ENCODE peak calls at places on chromosomes 1 and 21, in nine cellular contexts. One of them, this sample, is unnamed. For H3K4me1, the result is how much of the 10 kb centered on the place peaks cover.

GRCh38 chr1:22737374-22738068 is 26.9 kb downstream of the EPHB2 start:
- DNase-seq in heart right ventricle: no peak
- DNase-seq in CD4-positive, CD25-positive, alpha-beta regulatory T cell: no peak
- DNase-seq in PC-9: no peak
- DNase-seq in Panc1: no peak
- DNase-seq in CD8-positive, alpha-beta memory T cell: no peak
- DNase-seq in GM23248: no peak
- DNase-seq in body of pancreas: no peak
- DNase-seq in kidney: no peak
- DNase-seq in this sample: no peak

GRCh38 chr1:18882511-18882910 is 19.8 kb downstream of the ALDH4A1 start:
- DNase-seq in GM23248: peak
- DNase-seq in CD4-positive, CD25-positive, alpha-beta regulatory T cell: no peak
- DNase-seq in heart right ventricle: no peak
- DNase-seq in body of pancreas: no peak
- DNase-seq in Panc1: no peak
- DNase-seq in PC-9: no peak
- DNase-seq in CD8-positive, alpha-beta memory T cell: no peak
- DNase-seq in kidney: no peak
- DNase-seq in this sample: no peak

GRCh38 chr1:13702425-13703127 is 2.6 kb downstream of the PRDM2 start:
- DNase-seq in Panc1: no peak
- DNase-seq in GM23248: no peak
- DNase-seq in CD4-positive, CD25-positive, alpha-beta regulatory T cell: peak
- DNase-seq in body of pancreas: no peak
- DNase-seq in heart right ventricle: no peak
- DNase-seq in kidney: no peak
- DNase-seq in CD8-positive, alpha-beta memory T cell: peak
- DNase-seq in PC-9: no peak
- DNase-seq in this sample: peak

GRCh38 chr21:15968911-15969310 is 239.1 kb downstream of the USP25 start:
- DNase-seq in GM23248: no peak
- DNase-seq in PC-9: no peak
- DNase-seq in CD4-positive, CD25-positive, alpha-beta regulatory T cell: no peak
- DNase-seq in kidney: no peak
- DNase-seq in heart right ventricle: no peak
- DNase-seq in CD8-positive, alpha-beta memory T cell: no peak
- DNase-seq in body of pancreas: no peak
- DNase-seq in Panc1: no peak
- DNase-seq in this sample: no peak

GRCh38 chr1:92822907-92823306 is 8.9 kb upstream of the RPL5 start:
- DNase-seq in CD8-positive, alpha-beta memory T cell: no peak
- DNase-seq in heart right ventricle: no peak
- DNase-seq in CD4-positive, CD25-positive, alpha-beta regulatory T cell: no peak
- DNase-seq in PC-9: peak
- DNase-seq in GM23248: peak
- DNase-seq in body of pancreas: no peak
- DNase-seq in Panc1: no peak
- DNase-seq in kidney: no peak
- DNase-seq in this sample: no peak

GRCh38 chr1:93692451-93692861 is 10.8 kb upstream of the BCAR3 start:
- DNase-seq in CD8-positive, alpha-beta memory T cell: no peak
- DNase-seq in CD4-positive, CD25-positive, alpha-beta regulatory T cell: no peak
- DNase-seq in Panc1: no peak
- DNase-seq in PC-9: peak
- DNase-seq in kidney: no peak
- DNase-seq in GM23248: peak
- DNase-seq in body of pancreas: no peak
- DNase-seq in heart right ventricle: no peak
- DNase-seq in this sample: no peak

GRCh38 chr1:56359036-56359435 is 220.3 kb downstream of the PLPP3 start:
- DNase-seq in body of pancreas: no peak
- DNase-seq in Panc1: no peak
- DNase-seq in PC-9: no peak
- DNase-seq in CD4-positive, CD25-positive, alpha-beta regulatory T cell: no peak
- DNase-seq in heart right ventricle: no peak
- DNase-seq in GM23248: no peak
- DNase-seq in CD8-positive, alpha-beta memory T cell: no peak
- DNase-seq in kidney: no peak
- DNase-seq in this sample: no peak

GRCh38 chr1:197606163-197606562 is 169.1 kb downstream of the DENND1B start:
- DNase-seq in CD4-positive, CD25-positive, alpha-beta regulatory T cell: no peak
- DNase-seq in GM23248: no peak
- DNase-seq in body of pancreas: no peak
- DNase-seq in CD8-positive, alpha-beta memory T cell: no peak
- DNase-seq in Panc1: no peak
- DNase-seq in PC-9: no peak
- DNase-seq in kidney: no peak
- DNase-seq in heart right ventricle: no peak
- DNase-seq in this sample: no peak

GRCh38 chr1:18849252-18849651 is 10.2 kb downstream of the TAS1R2 start:
- DNase-seq in Panc1: no peak
- DNase-seq in GM23248: no peak
- DNase-seq in CD8-positive, alpha-beta memory T cell: no peak
- DNase-seq in body of pancreas: no peak
- DNase-seq in heart right ventricle: no peak
- DNase-seq in kidney: peak
- DNase-seq in PC-9: no peak
- DNase-seq in CD4-positive, CD25-positive, alpha-beta regulatory T cell: no peak
- DNase-seq in this sample: no peak

GRCh38 chr1:24805534-24806301 is 60.5 kb downstream of the CLIC4 start:
- DNase-seq in CD8-positive, alpha-beta memory T cell: no peak
- DNase-seq in body of pancreas: peak
- DNase-seq in PC-9: no peak
- DNase-seq in Panc1: no peak
- DNase-seq in heart right ventricle: no peak
- DNase-seq in kidney: no peak
- DNase-seq in CD4-positive, CD25-positive, alpha-beta regulatory T cell: no peak
- DNase-seq in GM23248: peak
- DNase-seq in this sample: no peak

GRCh38 chr21:16563795-16564194 is 834.0 kb downstream of the USP25 start:
- DNase-seq in CD4-positive, CD25-positive, alpha-beta regulatory T cell: no peak
- DNase-seq in heart right ventricle: no peak
- DNase-seq in body of pancreas: peak
- DNase-seq in CD8-positive, alpha-beta memory T cell: no peak
- DNase-seq in GM23248: peak
- DNase-seq in Panc1: no peak
- DNase-seq in PC-9: peak
- DNase-seq in kidney: peak
- DNase-seq in this sample: no peak

GRCh38 chr1:220914283-220915116 is 35.3 kb downstream of the HLX start:
- DNase-seq in GM23248: no peak
- DNase-seq in PC-9: no peak
- DNase-seq in Panc1: no peak
- DNase-seq in body of pancreas: no peak
- DNase-seq in CD8-positive, alpha-beta memory T cell: no peak
- DNase-seq in kidney: no peak
- DNase-seq in heart right ventricle: no peak
- DNase-seq in CD4-positive, CD25-positive, alpha-beta regulatory T cell: no peak
- DNase-seq in this sample: no peak

GRCh38 chr1:69638673-69639072 is 71.0 kb downstream of the LRRC7 start:
- DNase-seq in CD4-positive, CD25-positive, alpha-beta regulatory T cell: no peak
- DNase-seq in body of pancreas: no peak
- DNase-seq in CD8-positive, alpha-beta memory T cell: no peak
- DNase-seq in Panc1: no peak
- DNase-seq in heart right ventricle: no peak
- DNase-seq in PC-9: no peak
- DNase-seq in GM23248: no peak
- DNase-seq in kidney: no peak
- DNase-seq in this sample: no peak

GRCh38 chr1:202578001-202578500 is 132.2 kb downstream of the SYT2 start:
- DNase-seq in Panc1: no peak
- DNase-seq in PC-9: no peak
- DNase-seq in CD4-positive, CD25-positive, alpha-beta regulatory T cell: no peak
- DNase-seq in kidney: no peak
- DNase-seq in GM23248: no peak
- DNase-seq in CD8-positive, alpha-beta memory T cell: no peak
- DNase-seq in body of pancreas: no peak
- DNase-seq in heart right ventricle: no peak
- DNase-seq in this sample: no peak
- H3K4me1 ChIP-seq in Panc1: under half
- H3K4me1 ChIP-seq in PC-9: under half
- H3K4me1 ChIP-seq in CD4-positive, CD25-positive, alpha-beta regulatory T cell: under half
- H3K4me1 ChIP-seq in kidney: under half
- H3K4me1 ChIP-seq in GM23248: half or more
- H3K4me1 ChIP-seq in CD8-positive, alpha-beta memory T cell: under half
- H3K4me1 ChIP-seq in body of pancreas: under half
- H3K4me1 ChIP-seq in heart right ventricle: half or more
- H3K4me1 ChIP-seq in this sample: under half

GRCh38 chr1:38003261-38004250 is 1.8 kb downstream of the FHL3 start:
- DNase-seq in kidney: no peak
- DNase-seq in CD8-positive, alpha-beta memory T cell: no peak
- DNase-seq in Panc1: no peak
- DNase-seq in GM23248: peak
- DNase-seq in PC-9: no peak
- DNase-seq in CD4-positive, CD25-positive, alpha-beta regulatory T cell: no peak
- DNase-seq in heart right ventricle: no peak
- DNase-seq in body of pancreas: no peak
- DNase-seq in this sample: no peak
- H3K4me1 ChIP-seq in kidney: under half
- H3K4me1 ChIP-seq in CD8-positive, alpha-beta memory T cell: under half
- H3K4me1 ChIP-seq in Panc1: under half
- H3K4me1 ChIP-seq in GM23248: half or more
- H3K4me1 ChIP-seq in PC-9: under half
- H3K4me1 ChIP-seq in CD4-positive, CD25-positive, alpha-beta regulatory T cell: under half
- H3K4me1 ChIP-seq in heart right ventricle: half or more
- H3K4me1 ChIP-seq in body of pancreas: under half
- H3K4me1 ChIP-seq in this sample: under half

GRCh38 chr1:29830383-29830782 is 594.1 kb downstream of the PTPRU start:
- DNase-seq in CD4-positive, CD25-positive, alpha-beta regulatory T cell: no peak
- DNase-seq in GM23248: no peak
- DNase-seq in Panc1: no peak
- DNase-seq in PC-9: no peak
- DNase-seq in kidney: no peak
- DNase-seq in body of pancreas: no peak
- DNase-seq in CD8-positive, alpha-beta memory T cell: no peak
- DNase-seq in heart right ventricle: no peak
- DNase-seq in this sample: no peak
- H3K4me1 ChIP-seq in CD4-positive, CD25-positive, alpha-beta regulatory T cell: under half
- H3K4me1 ChIP-seq in GM23248: under half
- H3K4me1 ChIP-seq in Panc1: under half
- H3K4me1 ChIP-seq in PC-9: under half
- H3K4me1 ChIP-seq in kidney: under half
- H3K4me1 ChIP-seq in body of pancreas: under half
- H3K4me1 ChIP-seq in CD8-positive, alpha-beta memory T cell: under half
- H3K4me1 ChIP-seq in heart right ventricle: under half
- H3K4me1 ChIP-seq in this sample: under half

GRCh38 chr1:203518541-203518940 is 24.6 kb downstream of the OPTC start:
- DNase-seq in heart right ventricle: no peak
- DNase-seq in PC-9: no peak
- DNase-seq in CD8-positive, alpha-beta memory T cell: no peak
- DNase-seq in body of pancreas: no peak
- DNase-seq in kidney: no peak
- DNase-seq in Panc1: no peak
- DNase-seq in CD4-positive, CD25-positive, alpha-beta regulatory T cell: no peak
- DNase-seq in GM23248: no peak
- DNase-seq in this sample: no peak

GRCh38 chr1:203519896-203520295 is 25.9 kb downstream of the OPTC start:
- DNase-seq in kidney: no peak
- DNase-seq in CD8-positive, alpha-beta memory T cell: no peak
- DNase-seq in GM23248: no peak
- DNase-seq in CD4-positive, CD25-positive, alpha-beta regulatory T cell: no peak
- DNase-seq in PC-9: no peak
- DNase-seq in body of pancreas: no peak
- DNase-seq in Panc1: no peak
- DNase-seq in heart right ventricle: no peak
- DNase-seq in this sample: no peak

GRCh38 chr1:203516906-203517305 is 23.0 kb downstream of the OPTC start:
- DNase-seq in Panc1: no peak
- DNase-seq in CD4-positive, CD25-positive, alpha-beta regulatory T cell: no peak
- DNase-seq in CD8-positive, alpha-beta memory T cell: no peak
- DNase-seq in heart right ventricle: no peak
- DNase-seq in GM23248: no peak
- DNase-seq in PC-9: no peak
- DNase-seq in kidney: no peak
- DNase-seq in body of pancreas: no peak
- DNase-seq in this sample: no peak

GRCh38 chr1:203519053-203519770 is 25.3 kb downstream of the OPTC start:
- DNase-seq in CD8-positive, alpha-beta memory T cell: no peak
- DNase-seq in PC-9: peak
- DNase-seq in CD4-positive, CD25-positive, alpha-beta regulatory T cell: no peak
- DNase-seq in body of pancreas: peak
- DNase-seq in heart right ventricle: no peak
- DNase-seq in Panc1: no peak
- DNase-seq in GM23248: peak
- DNase-seq in kidney: no peak
- DNase-seq in this sample: no peak

GRCh38 chr1:203517426-203517974 is 23.5 kb downstream of the OPTC start:
- DNase-seq in CD8-positive, alpha-beta memory T cell: no peak
- DNase-seq in Panc1: no peak
- DNase-seq in kidney: no peak
- DNase-seq in PC-9: no peak
- DNase-seq in body of pancreas: no peak
- DNase-seq in heart right ventricle: no peak
- DNase-seq in CD4-positive, CD25-positive, alpha-beta regulatory T cell: no peak
- DNase-seq in GM23248: no peak
- DNase-seq in this sample: no peak
- H3K4me1 ChIP-seq in CD8-positive, alpha-beta memory T cell: under half
- H3K4me1 ChIP-seq in Panc1: under half
- H3K4me1 ChIP-seq in kidney: under half
- H3K4me1 ChIP-seq in PC-9: half or more
- H3K4me1 ChIP-seq in body of pancreas: under half
- H3K4me1 ChIP-seq in heart right ventricle: under half
- H3K4me1 ChIP-seq in CD4-positive, CD25-positive, alpha-beta regulatory T cell: under half
- H3K4me1 ChIP-seq in GM23248: under half
- H3K4me1 ChIP-seq in this sample: under half

GRCh38 chr1:26291433-26291832 is 11.5 kb downstream of the SH3BGRL3 start:
- DNase-seq in PC-9: no peak
- DNase-seq in body of pancreas: no peak
- DNase-seq in kidney: peak
- DNase-seq in heart right ventricle: no peak
- DNase-seq in GM23248: no peak
- DNase-seq in CD8-positive, alpha-beta memory T cell: no peak
- DNase-seq in CD4-positive, CD25-positive, alpha-beta regulatory T cell: no peak
- DNase-seq in Panc1: no peak
- DNase-seq in this sample: no peak
- H3K4me1 ChIP-seq in PC-9: under half
- H3K4me1 ChIP-seq in body of pancreas: under half
- H3K4me1 ChIP-seq in kidney: under half
- H3K4me1 ChIP-seq in heart right ventricle: under half
- H3K4me1 ChIP-seq in GM23248: under half
- H3K4me1 ChIP-seq in CD8-positive, alpha-beta memory T cell: half or more
- H3K4me1 ChIP-seq in CD4-positive, CD25-positive, alpha-beta regulatory T cell: half or more
- H3K4me1 ChIP-seq in Panc1: under half
- H3K4me1 ChIP-seq in this sample: half or more

DNA sequence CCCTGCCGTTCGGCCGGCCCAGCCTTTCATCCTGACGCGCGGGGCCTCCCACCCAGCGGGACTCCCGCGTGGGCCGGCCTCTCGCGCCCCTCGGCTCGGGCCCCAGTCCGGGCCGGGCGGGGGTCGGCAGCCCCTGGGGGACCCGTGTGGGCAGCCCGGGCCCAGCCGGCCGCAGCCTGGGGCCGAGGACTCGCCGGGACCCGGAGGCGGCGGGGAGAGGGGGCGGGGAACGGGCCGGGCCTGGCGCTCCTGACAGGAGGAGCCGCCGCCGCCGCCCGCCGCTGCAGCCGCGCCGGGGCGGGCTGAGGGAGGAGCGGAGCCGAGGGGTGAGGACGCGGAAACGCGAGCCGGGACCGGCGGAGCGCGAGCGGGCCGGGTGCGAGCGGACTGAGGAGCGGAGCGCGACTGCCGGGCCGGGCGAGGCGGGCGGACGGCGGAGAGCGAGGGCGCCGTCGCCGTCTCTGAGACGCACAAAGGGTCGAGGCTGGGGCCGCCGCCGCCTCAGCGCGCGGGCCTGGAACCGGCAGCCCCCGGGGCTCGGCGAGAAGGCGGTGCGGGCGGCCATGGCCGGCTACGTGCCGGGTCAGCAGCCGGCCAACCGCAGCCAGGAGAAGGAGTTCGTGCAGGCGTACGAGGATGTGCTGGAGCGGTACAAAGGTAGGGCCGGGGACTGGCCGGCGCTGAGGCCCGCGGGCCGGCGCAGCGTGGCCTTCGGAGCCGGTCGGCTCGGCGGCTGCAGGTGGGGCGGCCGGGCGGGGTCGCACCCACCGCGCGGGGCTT is 79.1 kb downstream of the NDUFS5 start:
- DNase-seq in PC-9: no peak
- DNase-seq in CD4-positive, CD25-positive, alpha-beta regulatory T cell: peak
- DNase-seq in Panc1: no peak
- DNase-seq in CD8-positive, alpha-beta memory T cell: peak
- DNase-seq in heart right ventricle: peak
- DNase-seq in body of pancreas: peak
- DNase-seq in GM23248: peak
- DNase-seq in kidney: peak
- DNase-seq in this sample: peak
- H3K4me1 ChIP-seq in PC-9: half or more
- H3K4me1 ChIP-seq in CD4-positive, CD25-positive, alpha-beta regulatory T cell: under half
- H3K4me1 ChIP-seq in Panc1: under half
- H3K4me1 ChIP-seq in CD8-positive, alpha-beta memory T cell: under half
- H3K4me1 ChIP-seq in heart right ventricle: half or more
- H3K4me1 ChIP-seq in body of pancreas: under half
- H3K4me1 ChIP-seq in GM23248: under half
- H3K4me1 ChIP-seq in kidney: under half
- H3K4me1 ChIP-seq in this sample: under half